ENCODE peak calls at places on chromosomes 2 and 18, in six cellular contexts. G is GM12892, X is HepG2, M is K562, J is H1, H is GM12878. Z is an unnamed sample.

GRCh38 chr2:150909613-150910012 is 352.1 kb downstream of the RBM43 start:
- DNase-seq in X (no peak), H (no peak), G (no peak), J (no peak), M (no peak), Z (no peak)

GRCh38 chr2:191049728-191050639 is 36.0 kb upstream of the STAT1 start:
- DNase-seq in G (no peak), X (peak), M (no peak), J (no peak), H (peak), Z (no peak)

GRCh38 chr2:225117061-225117716 is 74.9 kb upstream of the DOCK10 start:
- DNase-seq in M (no peak), X (no peak), G (no peak), J (no peak), H (no peak), Z (no peak)

GRCh38 chr2:240500561-240501423 is 57.0 kb downstream of the ANKMY1 start:
- DNase-seq in G (no peak), J (no peak), X (no peak), M (no peak), H (no peak), Z (no peak)

GRCh38 chr2:237588044-237588696 is 2.4 kb downstream of the RAB17 start:
- DNase-seq in J (no peak), H (no peak), M (no peak), X (no peak), G (no peak), Z (no peak)

GRCh38 chr2:105797298-105797819 is 52.6 kb downstream of the NCK2 start:
- DNase-seq in J (no peak), M (no peak), X (peak), H (peak), G (no peak), Z (no peak)

GRCh38 chr18:25399554-25399953 is 47.6 kb upstream of the ZNF521 start:
- DNase-seq in J (no peak), H (no peak), X (no peak), M (no peak), G (no peak), Z (no peak)

GRCh38 chr2:236988690-236989639 is 96.7 kb upstream of the COPS8 start:
- DNase-seq in G (no peak), J (no peak), X (peak), H (no peak), M (no peak), Z (no peak)

GRCh38 chr18:32930695-32931301 is 158.0 kb upstream of the KLHL14 start:
- DNase-seq in X (peak), M (peak), H (no peak), G (peak), J (no peak), Z (peak)

GRCh38 chr2:112483047-112483473 is 1.1 kb downstream of the TTL start:
- DNase-seq in X (peak), M (peak), H (no peak), G (no peak), J (no peak), Z (no peak)

GRCh38 chr18:29853126-29853525 is 1189.4 kb downstream of the DSC3 start:
- DNase-seq in G (no peak), J (no peak), X (no peak), M (no peak), H (no peak), Z (no peak)

GRCh38 chr2:238939521-238940403 is 91.9 kb downstream of the TWIST2 start:
- DNase-seq in X (no peak), J (no peak), H (no peak), G (no peak), M (no peak), Z (no peak)

GRCh38 chr2:188931361-188931760 is 42.8 kb upstream of the COL3A1 start:
- DNase-seq in H (no peak), M (no peak), G (no peak), J (no peak), X (no peak), Z (no peak)

GRCh38 chr2:43083710-43084698 is 142.4 kb downstream of the ZFP36L2 start:
- DNase-seq in G (no peak), M (no peak), J (no peak), H (no peak), X (no peak), Z (no peak)

GRCh38 chr2:206856474-206856873 is 82.8 kb upstream of the CPO start:
- DNase-seq in M (no peak), H (no peak), J (no peak), X (no peak), G (no peak), Z (no peak)

GRCh38 chr2:166239548-166239947 is 111.7 kb upstream of the SCN1A start:
- DNase-seq in H (no peak), G (no peak), X (no peak), M (peak), J (peak), Z (no peak)

GRCh38 chr2:38095996-38096861 is 20.3 kb upstream of the CYP1B1 start:
- DNase-seq in X (no peak), H (no peak), G (no peak), J (no peak), M (no peak), Z (peak)

GRCh38 chr2:48589170-48589767 is 28.4 kb upstream of the GTF2A1L start:
- DNase-seq in M (peak), J (no peak), H (no peak), G (no peak), X (peak), Z (no peak)

GRCh38 chr2:141534671-141535359 is 596.0 kb downstream of the LRP1B start:
- DNase-seq in X (no peak), G (no peak), M (no peak), J (no peak), H (no peak), Z (no peak)

GRCh38 chr2:191166111-191166755 is 15.4 kb upstream of the STAT4 start:
- DNase-seq in H (no peak), J (no peak), M (no peak), G (no peak), X (peak), Z (no peak)

GRCh38 chr2:10471046-10471571 is 23.0 kb upstream of the ODC1 start:
- DNase-seq in J (no peak), X (no peak), M (peak), G (no peak), H (no peak), Z (no peak)

GRCh38 chr2:60804473-60804872 is 48.4 kb downstream of the PAPOLG start:
- DNase-seq in H (no peak), J (no peak), X (no peak), G (no peak), M (no peak), Z (no peak)

GRCh38 chr2:98281607-98282006 is 64.6 kb upstream of the CNGA3 start:
- DNase-seq in J (no peak), G (no peak), H (no peak), M (no peak), X (no peak), Z (no peak)

GRCh38 chr2:98278074-98278473 is 68.2 kb upstream of the CNGA3 start:
- DNase-seq in G (no peak), X (no peak), H (no peak), M (no peak), J (no peak), Z (no peak)

GRCh38 chr2:98277156-98277859 is 68.9 kb upstream of the CNGA3 start:
- DNase-seq in M (no peak), X (no peak), H (no peak), J (no peak), G (no peak), Z (no peak)

GRCh38 chr2:98282109-98282508 is 64.1 kb upstream of the CNGA3 start:
- DNase-seq in M (no peak), X (no peak), G (no peak), H (no peak), J (no peak), Z (no peak)

DNA sequence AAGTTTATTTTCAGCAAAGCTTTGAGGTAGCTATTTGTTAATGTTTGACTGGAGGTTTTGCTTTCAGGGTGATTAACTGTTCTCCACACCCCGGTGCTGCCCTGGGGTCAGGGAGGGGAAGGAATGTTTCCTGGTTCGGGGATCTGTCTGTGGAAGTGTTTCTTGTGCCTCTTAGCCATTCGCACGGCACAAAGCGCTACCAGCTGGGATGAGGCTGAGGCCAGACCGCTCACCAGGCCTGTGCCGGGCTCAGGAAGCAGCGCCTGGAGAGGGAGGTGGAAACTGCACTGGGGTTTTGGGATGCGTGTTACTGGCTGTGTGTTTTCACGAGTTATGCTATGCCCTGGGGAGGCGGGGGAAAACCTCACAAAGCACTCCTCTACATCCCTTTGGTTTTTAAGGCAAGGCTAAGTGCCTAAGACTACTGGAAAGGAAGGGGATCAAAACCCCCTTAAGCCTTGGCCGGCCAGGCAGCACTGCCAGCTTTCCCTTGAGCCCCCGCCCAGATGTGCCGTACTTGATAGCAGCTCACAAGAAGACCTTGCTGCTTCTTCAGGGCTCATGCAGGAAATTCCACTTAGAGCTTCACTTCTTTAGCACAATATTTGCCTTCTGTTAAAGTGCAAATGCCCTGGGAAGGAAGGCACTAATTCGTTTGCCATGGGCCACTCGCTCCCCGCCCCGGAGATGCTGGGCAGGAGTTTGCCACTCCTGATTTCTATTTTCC is 65.7 kb upstream of the CNGA3 start:
- DNase-seq in G (no peak), J (no peak), H (no peak), M (no peak), X (no peak), Z (no peak)
- TF ChIP-seq TAF1 in G (no peak), J (no peak), H (no peak), M (no peak), X (no peak), Z (no peak)

GRCh38 chr2:130342533-130343275 is at the start of gene IMP4:
- DNase-seq in X (peak), J (peak), M (peak), G (peak), H (peak), Z (peak)
- TF ChIP-seq POLR2A in X (peak), J (peak), M (peak), G (peak), H (peak), Z (peak)

DNA sequence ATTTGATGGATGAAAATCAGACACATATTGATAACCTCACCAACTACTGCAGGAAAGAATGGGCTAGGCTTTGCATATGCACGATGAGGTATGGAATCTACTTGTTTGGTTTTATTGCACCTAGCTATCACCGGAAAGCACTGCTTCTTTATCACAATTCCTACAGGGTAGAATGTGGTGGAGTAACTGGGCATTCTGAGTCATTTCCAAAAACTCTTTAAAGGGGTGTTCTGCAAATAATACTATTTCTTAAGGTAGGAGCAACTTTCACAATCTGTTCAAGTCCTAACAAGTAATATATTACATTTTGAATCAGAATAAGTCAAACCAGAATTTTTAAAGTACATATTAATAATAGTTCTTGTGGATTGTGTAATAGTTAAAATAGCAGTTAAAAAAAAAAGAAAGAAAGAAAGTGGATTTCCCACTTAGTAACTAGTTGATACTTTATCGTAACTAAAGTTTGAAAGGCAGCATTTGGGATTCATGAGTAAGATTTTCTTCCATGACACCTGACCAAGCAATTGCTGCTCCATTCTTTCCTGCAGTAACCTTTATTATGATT is 40.5 kb downstream of the INO80C start:
- DNase-seq in M (no peak), G (no peak), X (no peak), J (no peak), H (no peak), Z (no peak)
- TF ChIP-seq POLR2AphosphoS5 in M (no peak), G (no peak), X (no peak), J (no peak), H (no peak), Z (no peak)

GRCh38 chr18:48968412-48969215 is 17.8 kb upstream of the SMAD7 start:
- DNase-seq in X (no peak), M (no peak), G (no peak), H (no peak), J (no peak), Z (no peak)
- TF ChIP-seq TAF1 in X (no peak), M (no peak), G (no peak), H (no peak), J (no peak), Z (no peak)

GRCh38 chr18:31498450-31499156 is 626 bp downstream of the DSG2 start:
- DNase-seq in M (peak), J (no peak), G (no peak), X (no peak), H (no peak), Z (no peak)

GRCh38 chr18:31500161-31500688 is 2.2 kb downstream of the DSG2 start:
- DNase-seq in H (peak), J (no peak), M (no peak), G (peak), X (no peak), Z (peak)

GRCh38 chr18:31499157-31499524 is 1.2 kb downstream of the DSG2 start:
- DNase-seq in J (no peak), M (no peak), G (no peak), X (no peak), H (no peak), Z (no peak)

GRCh38 chr18:31497404-31497710 is 620 bp upstream of the DSG2 start:
- DNase-seq in G (no peak), X (no peak), M (no peak), J (no peak), H (no peak), Z (no peak)

GRCh38 chr18:31497711-31498449 is at the start of gene DSG2:
- DNase-seq in H (no peak), X (peak), G (peak), J (peak), M (peak), Z (peak)
- TF ChIP-seq POLR2A in H (peak), X (peak), G (peak), J (peak), M (peak), Z (peak)

GRCh38 chr2:8677646-8678592 is 3.9 kb upstream of the ID2 start:
- DNase-seq in J (no peak), X (peak), M (peak), H (no peak), G (no peak), Z (no peak)
- TF ChIP-seq POLR2AphosphoS5 in J (no peak), X (no peak), M (peak), H (no peak), G (no peak), Z (no peak)

Z was measured in GM12891.